ENCODE peak calls at places on chromosomes 16 and 17, in six cellular contexts. I, X, G, F, N and T are unnamed samples.
A peak's percentile ranks its signal among the peaks of the same experiment; 100 is the strongest.

GRCh38 chr17:78130439-78131101 is at the start of gene TMC8:
- DNase-seq in I (peak; percentile 76), X (no peak), G (peak; percentile 50), F (no peak), N (no peak), T (no peak)

GRCh38 chr17:68290268-68290954 is 516 bp downstream of the SLC16A6 start:
- DNase-seq in I (peak; percentile 76), X (no peak), G (peak; percentile 51), F (peak; percentile 52), N (no peak), T (no peak)

GRCh38 chr16:54488729-54489128 is 202.1 kb upstream of the IRX3 start:
- DNase-seq in I (no peak), X (no peak), G (no peak), F (no peak), N (no peak), T (no peak)

GRCh38 chr17:10130263-10130662 is 68.1 kb downstream of the GAS7 start:
- DNase-seq in I (no peak), X (no peak), G (no peak), F (no peak), N (peak; percentile 60), T (no peak)

GRCh38 chr16:67923414-67924127 is 8.1 kb downstream of the CTRL start:
- DNase-seq in I (no peak), X (no peak), G (no peak), F (no peak), N (no peak), T (no peak)

GRCh38 chr16:87806246-87806607 is 40.4 kb upstream of the KLHDC4 start:
- DNase-seq in I (no peak), X (peak; percentile 20), G (no peak), F (no peak), N (no peak), T (no peak)

GRCh38 chr17:70610161-70610560 is 440.8 kb downstream of the KCNJ2 start:
- DNase-seq in I (no peak), X (no peak), G (no peak), F (no peak), N (no peak), T (no peak)

GRCh38 chr16:72798212-72798611 is 249.7 kb downstream of the ZFHX3 start:
- DNase-seq in I (no peak), X (no peak), G (no peak), F (no peak), N (no peak), T (no peak)

GRCh38 chr17:4998027-4998665 is 396 bp downstream of the KIF1C start:
- DNase-seq in I (peak; percentile 55), X (peak; percentile 13), G (peak; percentile 36), F (no peak), N (no peak), T (no peak)

GRCh38 chr17:28529012-28529400 is 22.9 kb downstream of the FOXN1 start:
- DNase-seq in I (no peak), X (no peak), G (no peak), F (no peak), N (no peak), T (no peak)

GRCh38 chr17:76353004-76353598 is 615 bp downstream of the PRPSAP1 start:
- DNase-seq in I (peak; percentile 39), X (no peak), G (peak; percentile 16), F (no peak), N (no peak), T (no peak)

GRCh38 chr17:15457723-15458094 is 9.7 kb downstream of the CDRT4 start:
- DNase-seq in I (no peak), X (no peak), G (no peak), F (no peak), N (no peak), T (no peak)

GRCh38 chr17:38926290-38927070 is 1.1 kb downstream of the LASP1NB start:
- DNase-seq in I (no peak), X (peak; percentile 57), G (no peak), F (no peak), N (peak; percentile 38), T (no peak)

GRCh38 chr16:89687092-89687940 is 827 bp downstream of the CDK10 start:
- DNase-seq in I (no peak), X (peak; percentile 52), G (no peak), F (peak; percentile 93), N (peak; percentile 34), T (peak; percentile 47)

GRCh38 chr17:57735707-57736106 is 9.4 kb downstream of the CCDC182 start:
- DNase-seq in I (no peak), X (no peak), G (no peak), F (no peak), N (no peak), T (no peak)

GRCh38 chr16:30407794-30408534 is 558 bp downstream of the ZNF771 start:
- DNase-seq in I (no peak), X (no peak), G (no peak), F (no peak), N (peak; percentile 11), T (peak; percentile 7)

GRCh38 chr17:62994931-62995330 is 28.9 kb downstream of the TANC2 start:
- DNase-seq in I (no peak), X (peak; percentile 10), G (no peak), F (no peak), N (peak; percentile 44), T (peak; percentile 23)

GRCh38 chr17:82590881-82591539 is 57.2 kb downstream of the WDR45B start:
- DNase-seq in I (no peak), X (no peak), G (no peak), F (no peak), N (no peak), T (no peak)

GRCh38 chr16:66324785-66325184 is 41.7 kb upstream of the CDH5 start:
- DNase-seq in I (no peak), X (peak; percentile 3), G (no peak), F (no peak), N (peak; percentile 9), T (no peak)

GRCh38 chr16:11989238-11990160 is 13.0 kb downstream of the SNX29 start:
- DNase-seq in I (peak; percentile 21), X (no peak), G (no peak), F (no peak), N (no peak), T (no peak)

GRCh38 chr17:7435676-7436555 is 681 bp downstream of the TMEM102 start:
- DNase-seq in I (peak; percentile 83), X (no peak), G (peak; percentile 57), F (peak; percentile 77), N (no peak), T (no peak)